ENCODE peak calls at places on chromosomes 12 and 14, in four cellular contexts. One of them, this sample, is unnamed.

GRCh38 chr14:79093542-79093941 is 923.4 kb downstream of the NRXN3 start:
- DNase-seq in PC-3: no peak
- DNase-seq in astrocyte: no peak
- DNase-seq in GM23338: no peak
- DNase-seq in this sample: no peak

GRCh38 chr12:108021129-108021528 is 108.0 kb upstream of the WSCD2 start:
- DNase-seq in PC-3: no peak
- DNase-seq in astrocyte: no peak
- DNase-seq in GM23338: no peak
- DNase-seq in this sample: no peak

GRCh38 chr12:132428872-132429121 is 61.2 kb upstream of the FBRSL1 start:
- DNase-seq in PC-3: no peak
- DNase-seq in astrocyte: no peak
- DNase-seq in GM23338: no peak
- DNase-seq in this sample: no peak

GRCh38 chr12:97276198-97276580 is 186.4 kb upstream of the RMST start:
- DNase-seq in PC-3: no peak
- DNase-seq in astrocyte: no peak
- DNase-seq in GM23338: peak; percentile 66
- DNase-seq in this sample: no peak

GRCh38 chr14:99756796-99757195 is 36.4 kb upstream of the EML1 start:
- DNase-seq in PC-3: peak; percentile 19
- DNase-seq in astrocyte: peak; percentile 52
- DNase-seq in GM23338: no peak
- DNase-seq in this sample: no peak

GRCh38 chr12:115205755-115206308 is 521.9 kb upstream of the TBX3 start:
- DNase-seq in PC-3: no peak
- DNase-seq in astrocyte: no peak
- DNase-seq in GM23338: no peak
- DNase-seq in this sample: no peak

GRCh38 chr14:78758333-78758732 is 588.2 kb downstream of the NRXN3 start:
- DNase-seq in PC-3: peak; percentile 45
- DNase-seq in astrocyte: peak; percentile 11
- DNase-seq in GM23338: peak; percentile 63
- DNase-seq in this sample: peak; percentile 43

GRCh38 chr14:99728981-99729451 is 44.9 kb downstream of the CYP46A1 start:
- DNase-seq in PC-3: no peak
- DNase-seq in astrocyte: no peak
- DNase-seq in GM23338: no peak
- DNase-seq in this sample: no peak

GRCh38 chr12:57592551-57593165 is 1.7 kb downstream of the PIP4K2C start:
- DNase-seq in PC-3: peak; percentile 73
- DNase-seq in astrocyte: peak; percentile 23
- DNase-seq in GM23338: no peak
- DNase-seq in this sample: no peak

GRCh38 chr12:132766380-132767085 is 4.9 kb upstream of the ANKLE2 start:
- DNase-seq in PC-3: peak; percentile 40
- DNase-seq in astrocyte: peak; percentile 26
- DNase-seq in GM23338: no peak
- DNase-seq in this sample: no peak

GRCh38 chr14:66398437-66398836 is 87.7 kb upstream of the CCDC196 start:
- DNase-seq in PC-3: no peak
- DNase-seq in astrocyte: no peak
- DNase-seq in GM23338: no peak
- DNase-seq in this sample: no peak

GRCh38 chr12:71303199-71303598 is 136.4 kb upstream of the LGR5 start:
- DNase-seq in PC-3: peak; percentile 77
- DNase-seq in astrocyte: peak; percentile 60
- DNase-seq in GM23338: no peak
- DNase-seq in this sample: no peak

GRCh38 chr12:105177208-105177607 is 58.8 kb downstream of the APPL2 start:
- DNase-seq in PC-3: no peak
- DNase-seq in astrocyte: no peak
- DNase-seq in GM23338: no peak
- DNase-seq in this sample: no peak

GRCh38 chr12:81465191-81465590 is 294.0 kb downstream of the PPFIA2 start:
- DNase-seq in PC-3: no peak
- DNase-seq in astrocyte: no peak
- DNase-seq in GM23338: no peak
- DNase-seq in this sample: no peak

GRCh38 chr12:2481951-2482350 is 312.8 kb upstream of the FKBP4 start:
- DNase-seq in PC-3: no peak
- DNase-seq in astrocyte: no peak
- DNase-seq in GM23338: no peak
- DNase-seq in this sample: no peak

GRCh38 chr14:90675399-90675798 is 140.8 kb downstream of the TTC7B start:
- DNase-seq in PC-3: peak; percentile 41
- DNase-seq in astrocyte: peak; percentile 55
- DNase-seq in GM23338: no peak
- DNase-seq in this sample: no peak

GRCh38 chr12:128920468-128920867 is 67.2 kb downstream of the GLT1D1 start:
- DNase-seq in PC-3: peak; percentile 50
- DNase-seq in astrocyte: no peak
- DNase-seq in GM23338: no peak
- DNase-seq in this sample: peak; percentile 54

GRCh38 chr14:55191101-55191880 is at the start of gene DLGAP5:
- DNase-seq in PC-3: peak; percentile 100
- DNase-seq in astrocyte: peak; percentile 94
- DNase-seq in GM23338: peak; percentile 99
- DNase-seq in this sample: peak; percentile 96

GRCh38 chr14:105494606-105494929 is 3.5 kb downstream of the TEDC1 start:
- DNase-seq in PC-3: no peak
- DNase-seq in astrocyte: no peak
- DNase-seq in GM23338: no peak
- DNase-seq in this sample: no peak

GRCh38 chr12:118050972-118051910 is 9.7 kb downstream of the WSB2 start:
- DNase-seq in PC-3: no peak
- DNase-seq in astrocyte: no peak
- DNase-seq in GM23338: no peak
- DNase-seq in this sample: no peak

GRCh38 chr12:24759155-24759554 is 189.7 kb downstream of the BCAT1 start:
- DNase-seq in PC-3: no peak
- DNase-seq in astrocyte: peak; percentile 57
- DNase-seq in GM23338: no peak
- DNase-seq in this sample: peak; percentile 54

GRCh38 chr12:57216014-57216891 is at the start of gene NXPH4:
- DNase-seq in PC-3: peak; percentile 40
- DNase-seq in astrocyte: no peak
- DNase-seq in GM23338: peak; percentile 86
- DNase-seq in this sample: peak; percentile 57

GRCh38 chr12:108358580-108358965 is 19.5 kb upstream of the CMKLR1 start:
- DNase-seq in PC-3: no peak
- DNase-seq in astrocyte: peak; percentile 20
- DNase-seq in GM23338: no peak
- DNase-seq in this sample: no peak

GRCh38 chr12:80713419-80713818 is 3.3 kb upstream of the MYF5 start:
- DNase-seq in PC-3: no peak
- DNase-seq in astrocyte: no peak
- DNase-seq in GM23338: no peak
- DNase-seq in this sample: no peak

GRCh38 chr12:126772171-126772864 is 1494.7 kb upstream of the TMEM132C start:
- DNase-seq in PC-3: peak; percentile 97
- DNase-seq in astrocyte: peak; percentile 68
- DNase-seq in GM23338: no peak
- DNase-seq in this sample: no peak

DNA sequence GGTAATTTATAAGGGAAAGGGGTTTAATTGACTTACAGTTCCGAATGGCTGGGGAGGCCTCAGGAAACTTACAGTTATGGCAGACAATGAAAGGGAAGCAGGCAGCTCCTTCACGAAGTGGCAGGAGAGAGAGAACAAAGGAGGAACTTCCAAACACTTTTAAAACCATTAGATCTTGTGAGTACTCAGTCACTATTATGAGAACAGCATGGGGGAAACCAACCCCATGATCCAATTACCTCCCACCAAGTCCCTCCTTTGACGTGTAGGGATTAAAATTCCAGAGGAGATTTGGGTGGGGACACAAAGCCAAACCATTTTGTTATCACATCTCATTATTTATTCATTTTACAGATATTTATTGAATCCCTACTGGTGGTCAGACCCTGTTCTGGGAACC is 822.8 kb downstream of the GALC start:
- DNase-seq in PC-3: no peak
- DNase-seq in astrocyte: no peak
- DNase-seq in GM23338: peak; percentile 43
- DNase-seq in this sample: no peak
- TF ChIP-seq EZH2 in PC-3: no peak
- TF ChIP-seq EZH2 in astrocyte: no peak
- TF ChIP-seq EZH2 in GM23338: no peak
- TF ChIP-seq EZH2 in this sample: no peak

DNA sequence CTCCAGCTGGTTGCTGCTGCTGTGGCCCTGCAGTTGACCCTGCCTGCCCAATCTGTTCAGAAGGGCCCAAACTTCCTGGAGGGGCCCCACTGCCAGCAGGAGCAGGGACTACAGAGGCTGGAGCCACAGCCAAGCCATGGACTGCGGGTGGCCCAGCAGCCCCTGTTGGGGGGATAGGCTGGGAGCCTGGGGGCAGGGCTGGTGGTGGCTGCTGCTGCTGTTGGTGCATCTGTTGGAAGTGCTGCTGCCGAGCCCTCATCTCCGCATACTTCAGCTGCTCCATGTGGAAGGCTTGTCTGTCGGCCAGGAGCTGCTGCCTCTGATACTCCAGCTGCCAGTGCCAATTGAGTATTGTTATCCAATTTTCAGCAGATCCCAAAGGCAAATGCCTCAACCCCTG is 7.2 kb downstream of the MYL6 start:
- DNase-seq in PC-3: no peak
- DNase-seq in astrocyte: no peak
- DNase-seq in GM23338: no peak
- DNase-seq in this sample: no peak
- TF ChIP-seq EZH2 in PC-3: no peak
- TF ChIP-seq EZH2 in astrocyte: no peak
- TF ChIP-seq EZH2 in GM23338: no peak
- TF ChIP-seq EZH2 in this sample: no peak

GRCh38 chr14:23406725-23407355 is 1.2 kb downstream of the MYH6 start:
- DNase-seq in PC-3: no peak
- DNase-seq in astrocyte: no peak
- DNase-seq in GM23338: no peak
- DNase-seq in this sample: no peak

GRCh38 chr14:23406244-23406643 is 1.8 kb downstream of the MYH6 start:
- DNase-seq in PC-3: no peak
- DNase-seq in astrocyte: no peak
- DNase-seq in GM23338: no peak
- DNase-seq in this sample: no peak

GRCh38 chr14:23408307-23408630 is 196 bp upstream of the MYH6 start:
- DNase-seq in PC-3: no peak
- DNase-seq in astrocyte: no peak
- DNase-seq in GM23338: no peak
- DNase-seq in this sample: no peak

GRCh38 chr14:23409475-23409874 is 1.4 kb upstream of the MYH6 start:
- DNase-seq in PC-3: no peak
- DNase-seq in astrocyte: no peak
- DNase-seq in GM23338: no peak
- DNase-seq in this sample: no peak

DNA sequence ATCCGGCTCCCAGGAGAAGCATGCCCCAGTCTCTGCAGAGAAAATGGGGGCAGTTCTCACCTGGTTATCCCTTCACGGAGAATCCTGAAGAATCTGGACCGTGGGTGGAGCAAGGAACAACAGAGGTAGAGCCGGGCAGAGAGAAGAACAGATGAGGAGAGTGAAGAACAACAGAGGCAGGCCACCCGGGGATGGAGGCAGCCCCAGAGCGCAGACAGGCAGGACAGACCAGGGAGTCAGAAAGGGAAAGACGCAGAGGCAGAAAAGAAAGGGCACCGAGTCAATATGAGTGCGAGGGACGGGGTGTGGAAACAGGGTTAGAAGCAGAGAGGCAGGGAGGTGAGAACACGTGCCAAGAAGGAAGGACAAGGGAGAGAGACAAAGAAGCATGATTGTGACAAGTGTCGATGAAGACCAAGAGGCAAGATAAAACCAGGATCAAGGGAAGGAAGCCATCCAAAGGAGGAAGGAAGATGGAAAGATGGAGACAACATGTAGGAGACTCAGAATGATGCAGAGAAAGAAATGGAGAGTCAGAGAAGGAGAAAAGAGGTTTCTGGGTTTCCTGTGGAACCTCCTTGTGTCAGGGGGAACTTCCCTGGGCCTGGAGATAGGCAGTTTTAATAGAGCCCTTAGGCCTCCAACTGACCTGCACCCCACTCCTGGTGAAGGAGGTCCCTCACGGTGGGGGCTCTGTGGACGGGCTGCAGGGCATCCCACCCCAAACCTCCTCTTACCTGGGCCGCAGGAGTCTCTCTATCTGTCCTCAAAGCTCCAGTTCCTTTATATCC is at the start of gene MYH6:
- DNase-seq in PC-3: no peak
- DNase-seq in astrocyte: no peak
- DNase-seq in GM23338: no peak
- DNase-seq in this sample: no peak
- TF ChIP-seq EZH2 in PC-3: no peak
- TF ChIP-seq EZH2 in astrocyte: no peak
- TF ChIP-seq EZH2 in GM23338: no peak
- TF ChIP-seq EZH2 in this sample: no peak

GRCh38 chr12:29735604-29736003 is 48.1 kb downstream of the TMTC1 start:
- DNase-seq in PC-3: no peak
- DNase-seq in astrocyte: no peak
- DNase-seq in GM23338: no peak
- DNase-seq in this sample: no peak

GRCh38 chr12:29732211-29732992 is 51.3 kb downstream of the TMTC1 start:
- DNase-seq in PC-3: no peak
- DNase-seq in astrocyte: peak; percentile 51
- DNase-seq in GM23338: no peak
- DNase-seq in this sample: no peak

GRCh38 chr12:29734299-29734698 is 49.4 kb downstream of the TMTC1 start:
- DNase-seq in PC-3: no peak
- DNase-seq in astrocyte: no peak
- DNase-seq in GM23338: no peak
- DNase-seq in this sample: no peak

GRCh38 chr12:29733060-29733459 is 50.7 kb downstream of the TMTC1 start:
- DNase-seq in PC-3: no peak
- DNase-seq in astrocyte: peak; percentile 35
- DNase-seq in GM23338: no peak
- DNase-seq in this sample: no peak

GRCh38 chr12:29734748-29735147 is 49.0 kb downstream of the TMTC1 start:
- DNase-seq in PC-3: no peak
- DNase-seq in astrocyte: no peak
- DNase-seq in GM23338: no peak
- DNase-seq in this sample: no peak
- TF ChIP-seq EZH2 in PC-3: no peak
- TF ChIP-seq EZH2 in astrocyte: no peak
- TF ChIP-seq EZH2 in GM23338: no peak
- TF ChIP-seq EZH2 in this sample: no peak

GRCh38 chr14:24064856-24065255 is 6.5 kb upstream of the CPNE6 start:
- DNase-seq in PC-3: no peak
- DNase-seq in astrocyte: no peak
- DNase-seq in GM23338: no peak
- DNase-seq in this sample: no peak

GRCh38 chr14:24067133-24068082 is 4.0 kb upstream of the CPNE6 start:
- DNase-seq in PC-3: no peak
- DNase-seq in astrocyte: no peak
- DNase-seq in GM23338: no peak
- DNase-seq in this sample: peak; percentile 33

GRCh38 chr14:24065408-24065807 is 6.0 kb upstream of the CPNE6 start:
- DNase-seq in PC-3: no peak
- DNase-seq in astrocyte: no peak
- DNase-seq in GM23338: no peak
- DNase-seq in this sample: no peak

GRCh38 chr14:24068711-24069410 is 2.5 kb upstream of the CPNE6 start:
- DNase-seq in PC-3: no peak
- DNase-seq in astrocyte: no peak
- DNase-seq in GM23338: no peak
- DNase-seq in this sample: no peak

GRCh38 chr14:24066490-24067132 is 4.8 kb upstream of the CPNE6 start:
- DNase-seq in PC-3: no peak
- DNase-seq in astrocyte: no peak
- DNase-seq in GM23338: no peak
- DNase-seq in this sample: no peak
- TF ChIP-seq EZH2 in PC-3: no peak
- TF ChIP-seq EZH2 in astrocyte: no peak
- TF ChIP-seq EZH2 in GM23338: no peak
- TF ChIP-seq EZH2 in this sample: no peak

This sample was measured in hepatocyte.